ENCODE peak calls at places on chromosomes 3 and 15, in four cellular contexts. One of them, this sample, is unnamed.

GRCh38 chr15:28096720-28097431 is 2.2 kb downstream of the OCA2 start:
- DNase-seq in B cell: no peak
- DNase-seq in GM20000: no peak
- DNase-seq in spleen: peak; percentile 79
- DNase-seq in this sample: no peak

GRCh38 chr15:71732636-71733035 is 77.7 kb upstream of the NR2E3 start:
- DNase-seq in GM20000: no peak
- DNase-seq in B cell: no peak
- DNase-seq in spleen: no peak
- DNase-seq in this sample: peak; percentile 64

GRCh38 chr15:53580371-53580770 is 179.1 kb downstream of the WDR72 start:
- DNase-seq in B cell: no peak
- DNase-seq in GM20000: no peak
- DNase-seq in spleen: no peak
- DNase-seq in this sample: peak; percentile 8

GRCh38 chr3:32002536-32003368 is 21.2 kb downstream of the ZNF860 start:
- DNase-seq in GM20000: no peak
- DNase-seq in spleen: no peak
- DNase-seq in B cell: no peak
- DNase-seq in this sample: no peak

GRCh38 chr3:143975549-143976152 is 4.0 kb downstream of the DIPK2A start:
- DNase-seq in GM20000: peak; percentile 20
- DNase-seq in B cell: peak; percentile 44
- DNase-seq in spleen: no peak
- DNase-seq in this sample: no peak

GRCh38 chr15:83569341-83569740 is 84.6 kb upstream of the ADAMTSL3 start:
- DNase-seq in GM20000: no peak
- DNase-seq in spleen: no peak
- DNase-seq in B cell: no peak
- DNase-seq in this sample: no peak

GRCh38 chr3:109642042-109642441 is 304.7 kb upstream of the DPPA4 start:
- DNase-seq in GM20000: no peak
- DNase-seq in spleen: no peak
- DNase-seq in B cell: no peak
- DNase-seq in this sample: no peak

GRCh38 chr15:99620178-99620577 is 54.4 kb downstream of the MEF2A start:
- DNase-seq in GM20000: no peak
- DNase-seq in B cell: no peak
- DNase-seq in spleen: no peak
- DNase-seq in this sample: no peak

GRCh38 chr15:48946088-48946839 is 17.5 kb downstream of the SHC4 start:
- DNase-seq in GM20000: no peak
- DNase-seq in spleen: no peak
- DNase-seq in B cell: no peak
- DNase-seq in this sample: no peak

GRCh38 chr3:4583441-4583840 is 90.3 kb downstream of the ITPR1 start:
- DNase-seq in GM20000: no peak
- DNase-seq in B cell: no peak
- DNase-seq in spleen: no peak
- DNase-seq in this sample: no peak

GRCh38 chr3:100869787-100870186 is 123.4 kb downstream of the ABI3BP start:
- DNase-seq in spleen: no peak
- DNase-seq in B cell: no peak
- DNase-seq in GM20000: no peak
- DNase-seq in this sample: no peak

GRCh38 chr3:177357352-177358084 is 160.2 kb upstream of the TBL1XR1 start:
- DNase-seq in GM20000: no peak
- DNase-seq in B cell: peak; percentile 35
- DNase-seq in spleen: no peak
- DNase-seq in this sample: peak; percentile 64

GRCh38 chr3:144039661-144040060 is 68.0 kb downstream of the DIPK2A start:
- DNase-seq in GM20000: no peak
- DNase-seq in spleen: no peak
- DNase-seq in B cell: no peak
- DNase-seq in this sample: no peak

GRCh38 chr3:67357610-67358458 is 296.6 kb downstream of the SUCLG2 start:
- DNase-seq in B cell: peak; percentile 9
- DNase-seq in GM20000: peak; percentile 32
- DNase-seq in spleen: no peak
- DNase-seq in this sample: no peak

GRCh38 chr3:30750967-30751366 is 143.5 kb downstream of the GADL1 start:
- DNase-seq in GM20000: no peak
- DNase-seq in B cell: no peak
- DNase-seq in spleen: no peak
- DNase-seq in this sample: no peak

GRCh38 chr15:40295870-40296560 is 11.7 kb downstream of the PLCB2 start:
- DNase-seq in GM20000: no peak
- DNase-seq in B cell: no peak
- DNase-seq in spleen: peak; percentile 55
- DNase-seq in this sample: no peak

GRCh38 chr3:66470956-66471686 is 29.7 kb downstream of the LRIG1 start:
- DNase-seq in GM20000: no peak
- DNase-seq in spleen: no peak
- DNase-seq in B cell: no peak
- DNase-seq in this sample: no peak

GRCh38 chr3:152709659-152710058 is 125.3 kb upstream of the P2RY1 start:
- DNase-seq in B cell: no peak
- DNase-seq in spleen: no peak
- DNase-seq in GM20000: no peak
- DNase-seq in this sample: no peak

GRCh38 chr15:33160054-33160453 is 34.5 kb downstream of the FMN1 start:
- DNase-seq in B cell: no peak
- DNase-seq in spleen: no peak
- DNase-seq in GM20000: no peak
- DNase-seq in this sample: no peak

GRCh38 chr3:55624238-55624637 is 137.1 kb upstream of the WNT5A start:
- DNase-seq in B cell: no peak
- DNase-seq in GM20000: no peak
- DNase-seq in spleen: no peak
- DNase-seq in this sample: peak; percentile 22

GRCh38 chr3:142597898-142598297 is 1.7 kb downstream of the PLS1 start:
- DNase-seq in spleen: no peak
- DNase-seq in B cell: no peak
- DNase-seq in GM20000: no peak
- DNase-seq in this sample: peak; percentile 41

GRCh38 chr3:136546718-136547117 is 205.5 kb downstream of the STAG1 start:
- DNase-seq in spleen: no peak
- DNase-seq in B cell: no peak
- DNase-seq in GM20000: peak; percentile 7
- DNase-seq in this sample: no peak

GRCh38 chr3:118466795-118467330 is 567.8 kb downstream of the IGSF11 start:
- DNase-seq in spleen: no peak
- DNase-seq in GM20000: no peak
- DNase-seq in B cell: no peak
- DNase-seq in this sample: no peak

GRCh38 chr3:72031581-72031980 is 246.6 kb upstream of the PROK2 start:
- DNase-seq in GM20000: no peak
- DNase-seq in B cell: no peak
- DNase-seq in spleen: peak; percentile 73
- DNase-seq in this sample: no peak

GRCh38 chr15:64092075-64092820 is 1.4 kb downstream of the CIAO2A start:
- DNase-seq in GM20000: peak; percentile 11
- DNase-seq in spleen: no peak
- DNase-seq in B cell: peak; percentile 49
- DNase-seq in this sample: no peak

GRCh38 chr15:71011503-71012155 is 103.6 kb upstream of the THSD4 start:
- DNase-seq in B cell: no peak
- DNase-seq in GM20000: peak; percentile 7
- DNase-seq in spleen: no peak
- DNase-seq in this sample: peak; percentile 10

GRCh38 chr15:35484231-35484945 is 61.6 kb downstream of the DPH6 start:
- DNase-seq in GM20000: no peak
- DNase-seq in spleen: no peak
- DNase-seq in B cell: no peak
- DNase-seq in this sample: no peak

GRCh38 chr15:40633178-40633577 is 39.1 kb downstream of the KNL1 start:
- DNase-seq in GM20000: no peak
- DNase-seq in spleen: no peak
- DNase-seq in B cell: no peak
- DNase-seq in this sample: no peak

GRCh38 chr3:13286873-13287272 is 133.2 kb downstream of the NUP210 start:
- DNase-seq in GM20000: no peak
- DNase-seq in B cell: no peak
- DNase-seq in spleen: no peak
- DNase-seq in this sample: no peak

GRCh38 chr3:170622369-170623159 is 36.7 kb upstream of the SLC7A14 start:
- DNase-seq in GM20000: no peak
- DNase-seq in spleen: no peak
- DNase-seq in B cell: no peak
- DNase-seq in this sample: no peak

GRCh38 chr3:79872483-79872882 is 104.7 kb upstream of the ROBO1 start:
- DNase-seq in GM20000: no peak
- DNase-seq in B cell: no peak
- DNase-seq in spleen: no peak
- DNase-seq in this sample: no peak

GRCh38 chr3:101950510-101950909 is 101.2 kb downstream of the NFKBIZ start:
- DNase-seq in GM20000: peak; percentile 33
- DNase-seq in spleen: no peak
- DNase-seq in B cell: no peak
- DNase-seq in this sample: no peak

GRCh38 chr3:21795152-21795837 is 44.3 kb upstream of the ZNF385D start:
- DNase-seq in B cell: no peak
- DNase-seq in GM20000: no peak
- DNase-seq in spleen: no peak
- DNase-seq in this sample: no peak

GRCh38 chr3:108235290-108235689 is 13.1 kb upstream of the IFT57 start:
- DNase-seq in GM20000: no peak
- DNase-seq in B cell: no peak
- DNase-seq in spleen: no peak
- DNase-seq in this sample: no peak

GRCh38 chr3:22960326-22960984 is 242.7 kb upstream of the UBE2E2 start:
- DNase-seq in GM20000: peak; percentile 32
- DNase-seq in B cell: peak; percentile 29
- DNase-seq in spleen: no peak
- DNase-seq in this sample: peak; percentile 32

GRCh38 chr3:12345141-12345561 is 56.3 kb downstream of the PPARG start:
- DNase-seq in spleen: no peak
- DNase-seq in GM20000: no peak
- DNase-seq in B cell: no peak
- DNase-seq in this sample: no peak

GRCh38 chr3:37912052-37912733 is 50.5 kb downstream of the CTDSPL start:
- DNase-seq in spleen: no peak
- DNase-seq in GM20000: no peak
- DNase-seq in B cell: no peak
- DNase-seq in this sample: no peak

GRCh38 chr3:99548674-99549073 is 89.7 kb upstream of the COL8A1 start:
- DNase-seq in spleen: no peak
- DNase-seq in GM20000: no peak
- DNase-seq in B cell: no peak
- DNase-seq in this sample: no peak

GRCh38 chr3:66561374-66561773 is 60.6 kb upstream of the LRIG1 start:
- DNase-seq in B cell: no peak
- DNase-seq in GM20000: no peak
- DNase-seq in spleen: no peak
- DNase-seq in this sample: no peak

GRCh38 chr3:17806876-17807275 is 64.4 kb upstream of the TBC1D5 start:
- DNase-seq in B cell: no peak
- DNase-seq in GM20000: no peak
- DNase-seq in spleen: no peak
- DNase-seq in this sample: no peak

GRCh38 chr3:137792633-137793271 is 28.6 kb downstream of the SOX14 start:
- DNase-seq in spleen: no peak
- DNase-seq in GM20000: peak; percentile 23
- DNase-seq in B cell: no peak
- DNase-seq in this sample: no peak
- TF ChIP-seq CTCF in spleen: no peak
- TF ChIP-seq CTCF in GM20000: peak; percentile 50
- TF ChIP-seq CTCF in B cell: no peak
- TF ChIP-seq CTCF in this sample: no peak

GRCh38 chr3:104628185-104628789 is 738.4 kb upstream of the ALCAM start:
- DNase-seq in GM20000: peak; percentile 22
- DNase-seq in B cell: peak; percentile 12
- DNase-seq in spleen: no peak
- DNase-seq in this sample: no peak
- TF ChIP-seq CTCF in GM20000: peak; percentile 48
- TF ChIP-seq CTCF in B cell: peak; percentile 59
- TF ChIP-seq CTCF in spleen: no peak
- TF ChIP-seq CTCF in this sample: peak; percentile 46

DNA sequence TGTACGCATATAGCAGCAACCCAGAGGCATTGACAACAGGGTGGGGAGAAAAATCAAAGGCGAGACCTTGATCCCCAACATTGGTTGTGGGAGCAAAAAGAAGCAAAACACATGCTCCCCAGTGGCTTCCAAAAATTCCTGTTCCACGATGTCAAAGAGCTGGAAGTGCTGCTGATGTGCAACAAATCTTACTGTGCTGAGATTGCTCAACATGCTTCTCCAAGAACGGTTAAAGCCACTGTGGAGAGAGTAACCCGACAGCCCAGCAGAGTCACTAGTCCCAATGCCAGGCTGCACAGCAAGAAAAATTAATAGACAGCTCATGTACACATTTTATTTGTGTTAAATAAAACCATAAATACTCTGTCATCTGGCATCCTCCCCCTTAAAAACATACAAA is 179.9 kb upstream of the PFN2 start:
- DNase-seq in B cell: no peak
- DNase-seq in spleen: no peak
- DNase-seq in GM20000: no peak
- DNase-seq in this sample: no peak
- TF ChIP-seq CTCF in B cell: no peak
- TF ChIP-seq CTCF in spleen: no peak
- TF ChIP-seq CTCF in GM20000: no peak
- TF ChIP-seq CTCF in this sample: no peak

GRCh38 chr3:76570436-76571057 is 469.4 kb upstream of the ROBO2 start:
- DNase-seq in spleen: no peak
- DNase-seq in B cell: no peak
- DNase-seq in GM20000: peak; percentile 12
- DNase-seq in this sample: no peak
- TF ChIP-seq CTCF in spleen: no peak
- TF ChIP-seq CTCF in B cell: peak; percentile 18
- TF ChIP-seq CTCF in GM20000: peak; percentile 14
- TF ChIP-seq CTCF in this sample: peak; percentile 49

GRCh38 chr3:127857270-127857801 is 35.0 kb upstream of the MGLL start:
- DNase-seq in spleen: no peak
- DNase-seq in GM20000: peak; percentile 41
- DNase-seq in B cell: no peak
- DNase-seq in this sample: no peak
- TF ChIP-seq CTCF in spleen: no peak
- TF ChIP-seq CTCF in GM20000: no peak
- TF ChIP-seq CTCF in B cell: no peak
- TF ChIP-seq CTCF in this sample: no peak

DNA sequence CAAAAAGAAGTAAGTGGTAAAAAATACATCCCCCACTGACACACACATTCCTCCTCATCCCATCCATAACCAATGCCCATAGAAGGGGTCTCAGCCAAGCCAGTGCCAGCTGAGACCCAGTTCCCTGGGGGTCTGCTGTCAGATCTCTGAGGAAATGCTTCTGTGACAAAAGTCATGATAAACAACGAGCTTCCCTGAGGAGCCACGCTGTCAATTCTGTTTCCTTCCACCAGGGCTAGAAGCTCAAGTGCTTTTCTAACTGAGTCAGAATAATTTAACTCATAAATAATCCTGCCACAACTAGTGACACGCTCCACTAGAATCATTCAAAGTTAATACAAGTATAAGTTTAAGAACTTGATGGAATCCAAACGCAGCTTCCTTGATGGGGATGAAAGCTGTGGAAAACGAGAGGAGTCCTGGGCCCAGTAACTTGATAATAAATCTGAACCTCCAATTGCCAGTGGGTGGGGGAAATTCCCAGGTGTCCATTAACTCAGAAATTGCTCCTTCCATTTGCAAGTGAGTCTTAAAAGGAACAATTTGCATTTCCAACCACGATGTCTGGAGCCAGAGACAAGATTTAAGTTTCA is 348.7 kb upstream of the LMCD1 start:
- DNase-seq in GM20000: no peak
- DNase-seq in spleen: no peak
- DNase-seq in B cell: no peak
- DNase-seq in this sample: no peak
- TF ChIP-seq CTCF in GM20000: no peak
- TF ChIP-seq CTCF in spleen: no peak
- TF ChIP-seq CTCF in B cell: no peak
- TF ChIP-seq CTCF in this sample: no peak

This sample was measured in transverse colon.